ENCODE peak calls at places on chromosomes 11 and 22, in seven cellular contexts. One of them, this sample, is unnamed.

GRCh38 chr11:109794501-109794900 is 298.7 kb upstream of the ZC3H12C start:
- DNase-seq in RWPE1: no peak
- DNase-seq in BE2C: no peak
- DNase-seq in amniotic stem cell: no peak
- DNase-seq in frontal cortex: no peak
- DNase-seq in activated CD4-positive, alpha-beta T cell treated with anti-CD3 and anti-CD28 coated beads for 1 hour: no peak
- DNase-seq in ELR: peak
- DNase-seq in this sample: no peak

GRCh38 chr22:23893446-23893956 is 682 bp upstream of the MIF start:
- DNase-seq in ELR: no peak
- DNase-seq in amniotic stem cell: no peak
- DNase-seq in BE2C: no peak
- DNase-seq in frontal cortex: no peak
- DNase-seq in RWPE1: no peak
- DNase-seq in activated CD4-positive, alpha-beta T cell treated with anti-CD3 and anti-CD28 coated beads for 1 hour: no peak
- DNase-seq in this sample: no peak

GRCh38 chr11:20712912-20713311 is 43.5 kb downstream of the NELL1 start:
- DNase-seq in ELR: no peak
- DNase-seq in activated CD4-positive, alpha-beta T cell treated with anti-CD3 and anti-CD28 coated beads for 1 hour: no peak
- DNase-seq in amniotic stem cell: no peak
- DNase-seq in BE2C: no peak
- DNase-seq in RWPE1: no peak
- DNase-seq in frontal cortex: no peak
- DNase-seq in this sample: no peak

GRCh38 chr22:36467946-36468345 is 13.5 kb downstream of the TXN2 start:
- DNase-seq in activated CD4-positive, alpha-beta T cell treated with anti-CD3 and anti-CD28 coated beads for 1 hour: no peak
- DNase-seq in RWPE1: peak
- DNase-seq in frontal cortex: no peak
- DNase-seq in BE2C: no peak
- DNase-seq in amniotic stem cell: peak
- DNase-seq in ELR: peak
- DNase-seq in this sample: no peak

GRCh38 chr11:32210601-32211000 is 119.7 kb downstream of the RCN1 start:
- DNase-seq in RWPE1: peak
- DNase-seq in activated CD4-positive, alpha-beta T cell treated with anti-CD3 and anti-CD28 coated beads for 1 hour: no peak
- DNase-seq in ELR: peak
- DNase-seq in frontal cortex: no peak
- DNase-seq in BE2C: peak
- DNase-seq in amniotic stem cell: no peak
- DNase-seq in this sample: no peak

GRCh38 chr11:47904048-47904447 is 55.9 kb upstream of the NUP160 start:
- DNase-seq in RWPE1: no peak
- DNase-seq in ELR: peak
- DNase-seq in frontal cortex: no peak
- DNase-seq in amniotic stem cell: no peak
- DNase-seq in BE2C: no peak
- DNase-seq in activated CD4-positive, alpha-beta T cell treated with anti-CD3 and anti-CD28 coated beads for 1 hour: no peak
- DNase-seq in this sample: no peak

GRCh38 chr11:21474529-21474928 is 718.4 kb upstream of the ANO5 start:
- DNase-seq in amniotic stem cell: no peak
- DNase-seq in frontal cortex: no peak
- DNase-seq in activated CD4-positive, alpha-beta T cell treated with anti-CD3 and anti-CD28 coated beads for 1 hour: no peak
- DNase-seq in RWPE1: no peak
- DNase-seq in ELR: no peak
- DNase-seq in BE2C: no peak
- DNase-seq in this sample: no peak

GRCh38 chr11:17972987-17973386 is 39.9 kb downstream of the SERGEF start:
- DNase-seq in RWPE1: peak
- DNase-seq in activated CD4-positive, alpha-beta T cell treated with anti-CD3 and anti-CD28 coated beads for 1 hour: no peak
- DNase-seq in BE2C: peak
- DNase-seq in frontal cortex: no peak
- DNase-seq in ELR: peak
- DNase-seq in amniotic stem cell: peak
- DNase-seq in this sample: no peak

GRCh38 chr11:26571861-26572654 is at the start of gene MUC15:
- DNase-seq in BE2C: no peak
- DNase-seq in ELR: no peak
- DNase-seq in RWPE1: no peak
- DNase-seq in activated CD4-positive, alpha-beta T cell treated with anti-CD3 and anti-CD28 coated beads for 1 hour: no peak
- DNase-seq in frontal cortex: no peak
- DNase-seq in amniotic stem cell: no peak
- DNase-seq in this sample: no peak

This sample was measured in hypothalamus.